ENCODE peak calls at places on chromosomes 4 and X, in seven cellular contexts. One of them, this sample, is unnamed. For H3K36me3 and H3K9me3, the result is how much of the 10 kb centered on the place peaks cover.

GRCh38 chr4:8729408-8730149 is 137.0 kb downstream of the CPZ start:
- DNase-seq in pancreas: no peak
- DNase-seq in heart left ventricle: no peak
- DNase-seq in psoas muscle: peak
- DNase-seq in cardiac muscle cell: no peak
- DNase-seq in uterus: no peak
- DNase-seq in endodermal cell: peak
- DNase-seq in this sample: no peak

GRCh38 chr4:98546910-98547544 is 111.4 kb downstream of the TSPAN5 start:
- DNase-seq in pancreas: no peak
- DNase-seq in heart left ventricle: peak
- DNase-seq in psoas muscle: no peak
- DNase-seq in cardiac muscle cell: no peak
- DNase-seq in uterus: peak
- DNase-seq in endodermal cell: no peak
- DNase-seq in this sample: peak

GRCh38 chr4:2067446-2068197 is 8.5 kb downstream of the NAT8L start:
- DNase-seq in pancreas: no peak
- DNase-seq in heart left ventricle: peak
- DNase-seq in psoas muscle: peak
- DNase-seq in cardiac muscle cell: no peak
- DNase-seq in uterus: no peak
- DNase-seq in endodermal cell: peak
- DNase-seq in this sample: no peak

GRCh38 chr4:89836031-89836777 is 757 bp downstream of the SNCA start:
- DNase-seq in pancreas: no peak
- DNase-seq in heart left ventricle: no peak
- DNase-seq in psoas muscle: no peak
- DNase-seq in cardiac muscle cell: peak
- DNase-seq in uterus: peak
- DNase-seq in endodermal cell: peak
- DNase-seq in this sample: no peak

GRCh38 chr4:110193822-110194761 is 4.3 kb downstream of the ELOVL6 start:
- DNase-seq in pancreas: no peak
- DNase-seq in heart left ventricle: peak
- DNase-seq in psoas muscle: no peak
- DNase-seq in cardiac muscle cell: peak
- DNase-seq in uterus: peak
- DNase-seq in endodermal cell: peak
- DNase-seq in this sample: peak

GRCh38 chr4:185987976-185988627 is 80.9 kb upstream of the TLR3 start:
- DNase-seq in pancreas: no peak
- DNase-seq in heart left ventricle: no peak
- DNase-seq in psoas muscle: no peak
- DNase-seq in cardiac muscle cell: no peak
- DNase-seq in uterus: no peak
- DNase-seq in endodermal cell: no peak
- DNase-seq in this sample: no peak

GRCh38 chr4:85498068-85498733 is 23.3 kb downstream of the ARHGAP24 start:
- DNase-seq in pancreas: no peak
- DNase-seq in heart left ventricle: peak
- DNase-seq in psoas muscle: peak
- DNase-seq in cardiac muscle cell: no peak
- DNase-seq in uterus: peak
- DNase-seq in endodermal cell: no peak
- DNase-seq in this sample: peak

GRCh38 chrX:9940397-9940796 is 26.8 kb upstream of the CLDN34 start:
- DNase-seq in pancreas: no peak
- DNase-seq in heart left ventricle: no peak
- DNase-seq in psoas muscle: no peak
- DNase-seq in cardiac muscle cell: no peak
- DNase-seq in uterus: no peak
- DNase-seq in endodermal cell: no peak
- DNase-seq in this sample: peak

GRCh38 chrX:13938053-13938765 is 91.5 kb downstream of the GEMIN8 start:
- DNase-seq in pancreas: peak
- DNase-seq in heart left ventricle: peak
- DNase-seq in psoas muscle: no peak
- DNase-seq in cardiac muscle cell: peak
- DNase-seq in uterus: no peak
- DNase-seq in endodermal cell: peak
- DNase-seq in this sample: peak

GRCh38 chrX:135257469-135257868 is 5.6 kb downstream of the ETDA start:
- DNase-seq in pancreas: no peak
- DNase-seq in heart left ventricle: no peak
- DNase-seq in psoas muscle: peak
- DNase-seq in cardiac muscle cell: no peak
- DNase-seq in uterus: no peak
- DNase-seq in endodermal cell: no peak
- DNase-seq in this sample: no peak

GRCh38 chr4:76305971-76306881 is at the start of gene STBD1:
- DNase-seq in pancreas: peak
- DNase-seq in heart left ventricle: peak
- DNase-seq in psoas muscle: peak
- DNase-seq in cardiac muscle cell: peak
- DNase-seq in uterus: peak
- DNase-seq in endodermal cell: peak
- DNase-seq in this sample: peak

GRCh38 chr4:79178770-79179169 is 147.1 kb downstream of the NAA11 start:
- DNase-seq in pancreas: no peak
- DNase-seq in heart left ventricle: no peak
- DNase-seq in psoas muscle: no peak
- DNase-seq in cardiac muscle cell: no peak
- DNase-seq in uterus: peak
- DNase-seq in endodermal cell: no peak
- DNase-seq in this sample: peak

GRCh38 chrX:31124536-31124935 is 52.7 kb upstream of the FTHL17 start:
- DNase-seq in pancreas: no peak
- DNase-seq in heart left ventricle: peak
- DNase-seq in psoas muscle: no peak
- DNase-seq in cardiac muscle cell: peak
- DNase-seq in uterus: no peak
- DNase-seq in endodermal cell: no peak
- DNase-seq in this sample: no peak

GRCh38 chr4:81040175-81040659 is 9.7 kb downstream of the BMP3 start:
- DNase-seq in pancreas: no peak
- DNase-seq in heart left ventricle: no peak
- DNase-seq in psoas muscle: no peak
- DNase-seq in cardiac muscle cell: peak
- DNase-seq in uterus: no peak
- DNase-seq in endodermal cell: no peak
- DNase-seq in this sample: no peak

GRCh38 chr4:33411182-33411581 is 2691.0 kb downstream of the PCDH7 start:
- DNase-seq in pancreas: no peak
- DNase-seq in heart left ventricle: no peak
- DNase-seq in psoas muscle: no peak
- DNase-seq in cardiac muscle cell: no peak
- DNase-seq in uterus: no peak
- DNase-seq in endodermal cell: no peak
- DNase-seq in this sample: no peak

GRCh38 chr4:112860731-112861377 is 188.6 kb upstream of the ANK2 start:
- DNase-seq in pancreas: no peak
- DNase-seq in heart left ventricle: no peak
- DNase-seq in psoas muscle: no peak
- DNase-seq in cardiac muscle cell: no peak
- DNase-seq in uterus: no peak
- DNase-seq in endodermal cell: no peak
- DNase-seq in this sample: no peak

GRCh38 chr4:53676402-53676871 is 85.2 kb upstream of the LNX1 start:
- DNase-seq in pancreas: no peak
- DNase-seq in heart left ventricle: no peak
- DNase-seq in psoas muscle: no peak
- DNase-seq in cardiac muscle cell: no peak
- DNase-seq in uterus: peak
- DNase-seq in endodermal cell: no peak
- DNase-seq in this sample: no peak

GRCh38 chrX:42751573-42751972 is 26.4 kb downstream of the PPP1R2C start:
- DNase-seq in pancreas: no peak
- DNase-seq in heart left ventricle: no peak
- DNase-seq in psoas muscle: no peak
- DNase-seq in cardiac muscle cell: no peak
- DNase-seq in uterus: no peak
- DNase-seq in endodermal cell: no peak
- DNase-seq in this sample: no peak

GRCh38 chrX:131746491-131746968 is 202.7 kb downstream of the OR13H1 start:
- DNase-seq in pancreas: peak
- DNase-seq in heart left ventricle: peak
- DNase-seq in psoas muscle: peak
- DNase-seq in cardiac muscle cell: no peak
- DNase-seq in uterus: peak
- DNase-seq in endodermal cell: peak
- DNase-seq in this sample: no peak

GRCh38 chrX:153774576-153775292 is 6.1 kb upstream of the SRPK3 start:
- DNase-seq in pancreas: no peak
- DNase-seq in heart left ventricle: peak
- DNase-seq in psoas muscle: peak
- DNase-seq in cardiac muscle cell: no peak
- DNase-seq in uterus: no peak
- DNase-seq in endodermal cell: no peak
- DNase-seq in this sample: no peak

GRCh38 chr4:74873545-74874295 is 59.2 kb upstream of the PARM1 start:
- DNase-seq in pancreas: no peak
- DNase-seq in heart left ventricle: no peak
- DNase-seq in psoas muscle: no peak
- DNase-seq in cardiac muscle cell: no peak
- DNase-seq in uterus: no peak
- DNase-seq in endodermal cell: peak
- DNase-seq in this sample: no peak

GRCh38 chr4:71322425-71322824 is 16.4 kb upstream of the SLC4A4 start:
- DNase-seq in pancreas: no peak
- DNase-seq in heart left ventricle: no peak
- DNase-seq in psoas muscle: no peak
- DNase-seq in cardiac muscle cell: no peak
- DNase-seq in uterus: no peak
- DNase-seq in endodermal cell: no peak
- DNase-seq in this sample: no peak

GRCh38 chr4:102439835-102440234 is 61.3 kb upstream of the NFKB1 start:
- DNase-seq in pancreas: no peak
- DNase-seq in heart left ventricle: no peak
- DNase-seq in psoas muscle: no peak
- DNase-seq in cardiac muscle cell: peak
- DNase-seq in uterus: peak
- DNase-seq in endodermal cell: no peak
- DNase-seq in this sample: no peak

GRCh38 chrX:149275836-149276235 is 229.3 kb downstream of the IDS start:
- DNase-seq in pancreas: no peak
- DNase-seq in heart left ventricle: no peak
- DNase-seq in psoas muscle: no peak
- DNase-seq in cardiac muscle cell: no peak
- DNase-seq in uterus: no peak
- DNase-seq in endodermal cell: no peak
- DNase-seq in this sample: no peak

GRCh38 chrX:145821291-145821897 is 3.8 kb downstream of the SLITRK2 start:
- DNase-seq in pancreas: no peak
- DNase-seq in heart left ventricle: no peak
- DNase-seq in psoas muscle: no peak
- DNase-seq in cardiac muscle cell: peak
- DNase-seq in uterus: no peak
- DNase-seq in endodermal cell: peak
- DNase-seq in this sample: no peak
- H3K4me3 ChIP-seq in pancreas: no peak
- H3K4me3 ChIP-seq in heart left ventricle: no peak
- H3K4me3 ChIP-seq in psoas muscle: no peak
- H3K4me3 ChIP-seq in cardiac muscle cell: peak
- H3K4me3 ChIP-seq in uterus: no peak
- H3K4me3 ChIP-seq in endodermal cell: no peak
- H3K4me3 ChIP-seq in this sample: no peak

DNA sequence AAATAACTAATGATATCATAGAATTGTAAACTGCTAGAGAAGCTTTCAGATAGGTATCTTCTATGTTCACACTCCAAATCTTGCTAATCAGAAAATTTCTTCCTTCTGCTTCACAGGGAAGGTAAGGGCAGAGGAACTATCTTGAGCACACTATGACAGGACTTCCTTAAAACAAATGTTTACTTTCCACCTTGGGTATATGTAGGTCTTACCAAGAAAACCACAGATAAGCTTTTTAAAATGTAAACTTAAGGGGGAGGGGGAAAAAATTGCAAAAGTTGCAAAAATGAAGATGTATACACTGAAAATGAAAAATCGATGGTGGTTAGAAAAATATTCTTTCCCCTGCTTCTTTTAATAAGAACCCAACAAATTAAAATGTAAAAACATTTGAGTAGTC is 30.9 kb downstream of the YTHDC1 start:
- DNase-seq in pancreas: no peak
- DNase-seq in heart left ventricle: no peak
- DNase-seq in psoas muscle: no peak
- DNase-seq in cardiac muscle cell: no peak
- DNase-seq in uterus: no peak
- DNase-seq in endodermal cell: no peak
- DNase-seq in this sample: no peak
- H3K36me3 ChIP-seq in pancreas: under half
- H3K36me3 ChIP-seq in heart left ventricle: half or more
- H3K36me3 ChIP-seq in psoas muscle: half or more
- H3K36me3 ChIP-seq in cardiac muscle cell: half or more
- H3K36me3 ChIP-seq in uterus: under half
- H3K36me3 ChIP-seq in endodermal cell: half or more
- H3K36me3 ChIP-seq in this sample: half or more

GRCh38 chrX:101362757-101363156 is 14.2 kb upstream of the TIMM8A start:
- DNase-seq in pancreas: no peak
- DNase-seq in heart left ventricle: no peak
- DNase-seq in psoas muscle: no peak
- DNase-seq in cardiac muscle cell: no peak
- DNase-seq in uterus: no peak
- DNase-seq in endodermal cell: no peak
- DNase-seq in this sample: no peak

GRCh38 chrX:101362116-101362515 is 13.6 kb upstream of the TIMM8A start:
- DNase-seq in pancreas: no peak
- DNase-seq in heart left ventricle: no peak
- DNase-seq in psoas muscle: no peak
- DNase-seq in cardiac muscle cell: no peak
- DNase-seq in uterus: no peak
- DNase-seq in endodermal cell: no peak
- DNase-seq in this sample: no peak

GRCh38 chrX:101357166-101357795 is 8.7 kb upstream of the TIMM8A start:
- DNase-seq in pancreas: no peak
- DNase-seq in heart left ventricle: no peak
- DNase-seq in psoas muscle: no peak
- DNase-seq in cardiac muscle cell: no peak
- DNase-seq in uterus: no peak
- DNase-seq in endodermal cell: peak
- DNase-seq in this sample: no peak

DNA sequence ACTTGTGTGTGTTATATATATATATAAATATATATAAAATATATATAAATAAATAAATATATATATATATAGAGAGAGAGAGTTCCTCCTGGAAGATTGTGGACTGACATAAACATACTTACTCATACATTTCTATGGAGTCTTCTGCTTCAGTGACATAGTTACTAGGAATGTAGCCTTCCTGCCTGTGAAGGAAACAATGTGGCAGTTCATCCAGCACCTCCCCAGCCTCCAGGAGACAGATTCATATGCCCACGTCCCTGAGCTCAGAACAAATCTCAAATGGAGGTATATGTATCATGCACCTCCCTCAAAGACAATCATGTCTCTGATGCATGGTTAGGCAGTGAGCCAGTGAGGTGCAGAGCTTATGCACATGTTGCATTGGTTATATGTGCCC is 11.4 kb upstream of the TIMM8A start:
- DNase-seq in pancreas: no peak
- DNase-seq in heart left ventricle: no peak
- DNase-seq in psoas muscle: no peak
- DNase-seq in cardiac muscle cell: no peak
- DNase-seq in uterus: no peak
- DNase-seq in endodermal cell: no peak
- DNase-seq in this sample: no peak
- H3K9me3 ChIP-seq in pancreas: under half
- H3K9me3 ChIP-seq in heart left ventricle: under half
- H3K9me3 ChIP-seq in psoas muscle: under half
- H3K9me3 ChIP-seq in cardiac muscle cell: under half
- H3K9me3 ChIP-seq in uterus: under half
- H3K9me3 ChIP-seq in endodermal cell: under half
- H3K9me3 ChIP-seq in this sample: under half

GRCh38 chr4:118849867-118850812 is 14.2 kb upstream of the SEC24D start:
- DNase-seq in pancreas: no peak
- DNase-seq in heart left ventricle: no peak
- DNase-seq in psoas muscle: no peak
- DNase-seq in cardiac muscle cell: no peak
- DNase-seq in uterus: no peak
- DNase-seq in endodermal cell: peak
- DNase-seq in this sample: no peak
- H3K4me3 ChIP-seq in pancreas: no peak
- H3K4me3 ChIP-seq in heart left ventricle: peak
- H3K4me3 ChIP-seq in psoas muscle: peak
- H3K4me3 ChIP-seq in cardiac muscle cell: no peak
- H3K4me3 ChIP-seq in uterus: peak
- H3K4me3 ChIP-seq in endodermal cell: peak
- H3K4me3 ChIP-seq in this sample: peak